ENCODE peak calls at places on chromosomes 5 and 9, in ten cellular contexts. Q is thyroid gland; G is IMR-90; F is right lobe of liver; H is lower lobe of right lung; J is CD8-positive, alpha-beta memory T cell; V is neural progenitor cell; Z is prostate gland; E is PC-3; M is CD4-positive, alpha-beta memory T cell. A is an unnamed sample.

GRCh38 chr9:94145640-94146039 is 61.4 kb downstream of the PTPDC1 start:
- DNase-seq in Q (no peak), G (no peak), F (no peak), H (no peak), J (no peak), V (no peak), Z (no peak), E (no peak), M (no peak), A (no peak)

GRCh38 chr5:143314664-143315063 is 88.8 kb downstream of the NR3C1 start:
- DNase-seq in Q (no peak), G (peak; percentile 89), F (no peak), H (no peak), J (no peak), V (no peak), Z (no peak), E (peak; percentile 71), M (no peak), A (no peak)

GRCh38 chr9:18855636-18856035 is 177.4 kb downstream of the SAXO1 start:
- DNase-seq in Q (no peak), G (no peak), F (no peak), H (no peak), J (no peak), V (no peak), Z (peak; percentile 12), E (no peak), M (no peak), A (no peak)

GRCh38 chr9:87662808-87663528 is 63.0 kb upstream of the CTSL start:
- DNase-seq in Q (peak; percentile 76), G (peak; percentile 44), F (peak; percentile 83), H (peak; percentile 81), J (no peak), V (peak; percentile 81), Z (peak; percentile 72), E (peak; percentile 69), M (no peak), A (no peak)

GRCh38 chr9:94545940-94546339 is 8.9 kb upstream of the PCAT7 start:
- DNase-seq in Q (no peak), G (no peak), F (no peak), H (no peak), J (no peak), V (no peak), Z (no peak), E (no peak), M (no peak), A (no peak)

GRCh38 chr9:129312251-129312650 is 134.2 kb upstream of the IER5L start:
- DNase-seq in Q (no peak), G (no peak), F (peak; percentile 11), H (peak; percentile 24), J (no peak), V (no peak), Z (no peak), E (no peak), M (no peak), A (no peak)

GRCh38 chr5:100853582-100853981 is 49.5 kb downstream of the ST8SIA4 start:
- DNase-seq in Q (no peak), G (no peak), F (no peak), H (no peak), J (no peak), V (no peak), Z (no peak), E (no peak), M (no peak), A (no peak)

GRCh38 chr5:43416233-43416987 is 4.2 kb upstream of the CCL28 start:
- DNase-seq in Q (no peak), G (no peak), F (no peak), H (no peak), J (no peak), V (no peak), Z (no peak), E (no peak), M (no peak), A (no peak)

GRCh38 chr9:11269036-11269435 is 656.2 kb upstream of the PTPRD start:
- DNase-seq in Q (no peak), G (no peak), F (no peak), H (no peak), J (no peak), V (peak; percentile 31), Z (no peak), E (no peak), M (no peak), A (no peak)
- H3K9me3 ChIP-seq in Q (no peaks in the 10 kb centered on the region), G (peaks cover 11% of the 10 kb centered on the region), F (no peaks in the 10 kb centered on the region), H (peaks cover 39% of the 10 kb centered on the region), J (peaks cover 7% of the 10 kb centered on the region), V (peaks cover 20% of the 10 kb centered on the region), Z (peaks cover 6% of the 10 kb centered on the region), E (no peaks in the 10 kb centered on the region), M (no peaks in the 10 kb centered on the region), A (no peaks in the 10 kb centered on the region)

DNA sequence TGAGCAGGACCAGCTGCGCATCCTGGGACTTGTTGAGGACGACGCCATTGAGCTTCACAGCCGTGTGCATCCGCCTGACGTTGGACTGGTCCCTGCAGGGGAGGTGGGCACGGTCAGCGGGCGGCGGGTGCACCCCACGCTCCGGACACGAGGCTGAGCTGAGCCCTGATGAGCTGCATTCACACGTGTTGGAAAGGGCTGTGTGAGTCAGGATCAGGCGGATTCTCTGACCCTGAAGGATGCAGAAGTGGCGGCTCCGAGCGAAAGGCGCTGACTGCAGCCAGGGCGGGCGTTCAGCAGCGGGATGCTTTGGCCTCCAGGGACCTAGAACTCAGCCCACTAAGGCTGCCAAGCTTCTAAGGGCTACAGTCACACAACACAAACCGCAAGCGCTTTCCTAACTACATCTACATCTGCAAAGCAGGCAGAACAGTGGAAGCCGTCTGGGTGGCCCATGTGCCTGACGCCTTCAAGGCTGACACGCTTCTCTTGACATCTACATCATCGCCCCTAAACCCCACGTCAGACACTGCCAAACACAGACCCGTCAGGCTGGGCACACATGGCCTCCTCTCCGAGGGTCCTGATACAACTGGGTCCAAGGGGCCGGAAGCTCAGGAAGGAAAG is 44.9 kb downstream of the NKD2 start:
- DNase-seq in Q (no peak), G (no peak), F (peak; percentile 16), H (no peak), J (no peak), V (no peak), Z (no peak), E (no peak), M (no peak), A (no peak)
- H3K9me3 ChIP-seq in Q (no peaks in the 10 kb centered on the region), G (no peaks in the 10 kb centered on the region), F (no peaks in the 10 kb centered on the region), H (no peaks in the 10 kb centered on the region), J (no peaks in the 10 kb centered on the region), V (no peaks in the 10 kb centered on the region), Z (no peaks in the 10 kb centered on the region), E (no peaks in the 10 kb centered on the region), M (no peaks in the 10 kb centered on the region), A (no peaks in the 10 kb centered on the region)

DNA sequence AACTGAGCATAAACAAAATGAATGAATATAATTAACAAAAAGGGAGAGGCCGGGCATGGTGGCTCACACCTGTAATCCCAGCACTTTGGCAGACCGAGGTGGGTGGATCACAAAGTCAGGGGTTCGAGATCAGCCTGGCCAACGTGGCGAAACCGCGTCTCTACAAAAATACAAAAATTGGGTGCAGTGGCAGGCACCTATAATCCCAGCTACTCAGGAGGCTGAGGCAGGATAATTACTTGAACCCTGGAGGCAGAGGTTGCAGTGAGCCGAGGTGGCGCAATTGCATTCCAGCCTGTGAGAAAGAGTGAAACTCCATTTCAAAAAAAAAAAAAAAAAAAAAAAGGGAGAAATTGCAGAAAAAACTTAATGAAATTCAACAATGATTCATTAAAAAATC is 839.3 kb upstream of the CTNND2 start:
- DNase-seq in Q (no peak), G (no peak), F (no peak), H (no peak), J (no peak), V (no peak), Z (no peak), E (no peak), M (no peak), A (no peak)
- H3K9me3 ChIP-seq in Q (no peaks in the 10 kb centered on the region), G (peaks cover 6% of the 10 kb centered on the region), F (no peaks in the 10 kb centered on the region), H (no peaks in the 10 kb centered on the region), J (no peaks in the 10 kb centered on the region), V (no peaks in the 10 kb centered on the region), Z (no peaks in the 10 kb centered on the region), E (no peaks in the 10 kb centered on the region), M (no peaks in the 10 kb centered on the region), A (no peaks in the 10 kb centered on the region)

GRCh38 chr5:2899311-2899710 is 147.8 kb upstream of the IRX2 start:
- DNase-seq in Q (no peak), G (no peak), F (no peak), H (no peak), J (no peak), V (no peak), Z (no peak), E (no peak), M (no peak), A (no peak)

GRCh38 chr5:2898661-2899060 is 147.2 kb upstream of the IRX2 start:
- DNase-seq in Q (no peak), G (no peak), F (no peak), H (no peak), J (no peak), V (no peak), Z (no peak), E (no peak), M (no peak), A (no peak)

GRCh38 chr5:2901096-2901495 is 149.6 kb upstream of the IRX2 start:
- DNase-seq in Q (no peak), G (no peak), F (no peak), H (no peak), J (no peak), V (no peak), Z (no peak), E (no peak), M (no peak), A (no peak)

GRCh38 chr5:2901511-2901910 is 150.0 kb upstream of the IRX2 start:
- DNase-seq in Q (no peak), G (no peak), F (no peak), H (no peak), J (no peak), V (no peak), Z (no peak), E (no peak), M (no peak), A (no peak)

GRCh38 chr5:2900360-2900759 is 148.9 kb upstream of the IRX2 start:
- DNase-seq in Q (no peak), G (no peak), F (no peak), H (no peak), J (no peak), V (no peak), Z (no peak), E (no peak), M (no peak), A (no peak)
- H3K9me3 ChIP-seq in Q (no peaks in the 10 kb centered on the region), G (peaks cover 50% of the 10 kb centered on the region), F (no peaks in the 10 kb centered on the region), H (no peaks in the 10 kb centered on the region), J (no peaks in the 10 kb centered on the region), V (no peaks in the 10 kb centered on the region), Z (no peaks in the 10 kb centered on the region), E (peaks cover 3% of the 10 kb centered on the region), M (no peaks in the 10 kb centered on the region), A (no peaks in the 10 kb centered on the region)

A was measured in T-helper 17 cell.